ENCODE peak calls at places on chromosomes 13 and 19, in six cellular contexts. One of them, this sample, is unnamed.

GRCh38 chr13:42396501-42396900 is 124.5 kb downstream of the AKAP11 start:
- DNase-seq in GM19239: no peak
- DNase-seq in H54: no peak
- DNase-seq in heart left ventricle: no peak
- DNase-seq in HuH-7: no peak
- DNase-seq in WTC11: no peak
- DNase-seq in this sample: no peak

GRCh38 chr19:14058182-14059092 is 3.4 kb downstream of the PALM3 start:
- DNase-seq in GM19239: no peak
- DNase-seq in H54: no peak
- DNase-seq in heart left ventricle: no peak
- DNase-seq in HuH-7: no peak
- DNase-seq in WTC11: no peak
- DNase-seq in this sample: no peak

GRCh38 chr13:49690133-49690989 is 925 bp downstream of the EBPL start:
- DNase-seq in GM19239: peak
- DNase-seq in H54: peak
- DNase-seq in heart left ventricle: no peak
- DNase-seq in HuH-7: peak
- DNase-seq in WTC11: no peak
- DNase-seq in this sample: no peak

GRCh38 chr13:51435002-51435578 is 17.7 kb downstream of the INTS6 start:
- DNase-seq in GM19239: no peak
- DNase-seq in H54: no peak
- DNase-seq in heart left ventricle: no peak
- DNase-seq in HuH-7: no peak
- DNase-seq in WTC11: no peak
- DNase-seq in this sample: peak

GRCh38 chr13:99035715-99036114 is 57.9 kb upstream of the DOCK9 start:
- DNase-seq in GM19239: no peak
- DNase-seq in H54: no peak
- DNase-seq in heart left ventricle: no peak
- DNase-seq in HuH-7: no peak
- DNase-seq in WTC11: no peak
- DNase-seq in this sample: no peak

GRCh38 chr19:13277104-13277809 is 127.0 kb downstream of the IER2 start:
- DNase-seq in GM19239: peak
- DNase-seq in H54: peak
- DNase-seq in heart left ventricle: peak
- DNase-seq in HuH-7: peak
- DNase-seq in WTC11: peak
- DNase-seq in this sample: peak

GRCh38 chr13:110369400-110369799 is 62.3 kb downstream of the COL4A2 start:
- DNase-seq in GM19239: no peak
- DNase-seq in H54: no peak
- DNase-seq in heart left ventricle: no peak
- DNase-seq in HuH-7: no peak
- DNase-seq in WTC11: no peak
- DNase-seq in this sample: no peak

GRCh38 chr13:102680133-102680717 is 14.6 kb downstream of the METTL21C start:
- DNase-seq in GM19239: no peak
- DNase-seq in H54: no peak
- DNase-seq in heart left ventricle: no peak
- DNase-seq in HuH-7: no peak
- DNase-seq in WTC11: no peak
- DNase-seq in this sample: no peak

GRCh38 chr13:33349314-33349995 is 63.9 kb upstream of the STARD13 start:
- DNase-seq in GM19239: no peak
- DNase-seq in H54: no peak
- DNase-seq in heart left ventricle: peak
- DNase-seq in HuH-7: no peak
- DNase-seq in WTC11: peak
- DNase-seq in this sample: no peak

GRCh38 chr13:109211616-109212015 is 574.8 kb downstream of the IRS2 start:
- DNase-seq in GM19239: no peak
- DNase-seq in H54: peak
- DNase-seq in heart left ventricle: no peak
- DNase-seq in HuH-7: no peak
- DNase-seq in WTC11: no peak
- DNase-seq in this sample: no peak

GRCh38 chr19:5037936-5038335 is 69.0 kb downstream of the KDM4B start:
- DNase-seq in GM19239: no peak
- DNase-seq in H54: no peak
- DNase-seq in heart left ventricle: no peak
- DNase-seq in HuH-7: no peak
- DNase-seq in WTC11: no peak
- DNase-seq in this sample: no peak

GRCh38 chr13:97223711-97224461 is 1.8 kb downstream of the MBNL2 start:
- DNase-seq in GM19239: no peak
- DNase-seq in H54: peak
- DNase-seq in heart left ventricle: peak
- DNase-seq in HuH-7: no peak
- DNase-seq in WTC11: no peak
- DNase-seq in this sample: peak

GRCh38 chr19:21878646-21879045 is 42.7 kb upstream of the ZNF43 start:
- DNase-seq in GM19239: no peak
- DNase-seq in H54: no peak
- DNase-seq in heart left ventricle: no peak
- DNase-seq in HuH-7: no peak
- DNase-seq in WTC11: no peak
- DNase-seq in this sample: no peak

GRCh38 chr13:111296417-111296816 is 24.0 kb upstream of the TEX29 start:
- DNase-seq in GM19239: no peak
- DNase-seq in H54: no peak
- DNase-seq in heart left ventricle: no peak
- DNase-seq in HuH-7: no peak
- DNase-seq in WTC11: no peak
- DNase-seq in this sample: no peak

GRCh38 chr19:6608950-6609349 is 18.0 kb upstream of the CD70 start:
- DNase-seq in GM19239: no peak
- DNase-seq in H54: no peak
- DNase-seq in heart left ventricle: no peak
- DNase-seq in HuH-7: no peak
- DNase-seq in WTC11: no peak
- DNase-seq in this sample: no peak

GRCh38 chr13:112690242-112690943 is 555 bp downstream of the ATP11A start:
- DNase-seq in GM19239: peak
- DNase-seq in H54: peak
- DNase-seq in heart left ventricle: peak
- DNase-seq in HuH-7: no peak
- DNase-seq in WTC11: peak
- DNase-seq in this sample: no peak

GRCh38 chr19:18408053-18408476 is 10.6 kb upstream of the LRRC25 start:
- DNase-seq in GM19239: no peak
- DNase-seq in H54: no peak
- DNase-seq in heart left ventricle: peak
- DNase-seq in HuH-7: peak
- DNase-seq in WTC11: peak
- DNase-seq in this sample: no peak

GRCh38 chr19:33194884-33195710 is 967 bp downstream of the LRP3 start:
- DNase-seq in GM19239: no peak
- DNase-seq in H54: no peak
- DNase-seq in heart left ventricle: no peak
- DNase-seq in HuH-7: peak
- DNase-seq in WTC11: peak
- DNase-seq in this sample: no peak

GRCh38 chr13:63112799-63113395 is 1697.2 kb upstream of the PCDH20 start:
- DNase-seq in GM19239: no peak
- DNase-seq in H54: no peak
- DNase-seq in heart left ventricle: no peak
- DNase-seq in HuH-7: no peak
- DNase-seq in WTC11: no peak
- DNase-seq in this sample: no peak

GRCh38 chr19:4474504-4475136 is 2.5 kb downstream of the HDGFL2 start:
- DNase-seq in GM19239: peak
- DNase-seq in H54: peak
- DNase-seq in heart left ventricle: no peak
- DNase-seq in HuH-7: no peak
- DNase-seq in WTC11: peak
- DNase-seq in this sample: peak

GRCh38 chr19:13723206-13723605 is 41.1 kb upstream of the MRI1 start:
- DNase-seq in GM19239: no peak
- DNase-seq in H54: no peak
- DNase-seq in heart left ventricle: no peak
- DNase-seq in HuH-7: no peak
- DNase-seq in WTC11: no peak
- DNase-seq in this sample: no peak

GRCh38 chr13:41995946-41996345 is 35.0 kb upstream of the VWA8 start:
- DNase-seq in GM19239: no peak
- DNase-seq in H54: no peak
- DNase-seq in heart left ventricle: no peak
- DNase-seq in HuH-7: no peak
- DNase-seq in WTC11: no peak
- DNase-seq in this sample: peak

GRCh38 chr19:34990578-34991192 is 9.4 kb upstream of the GRAMD1A start:
- DNase-seq in GM19239: no peak
- DNase-seq in H54: no peak
- DNase-seq in heart left ventricle: no peak
- DNase-seq in HuH-7: no peak
- DNase-seq in WTC11: no peak
- DNase-seq in this sample: no peak

GRCh38 chr19:33673258-33673875 is 51.6 kb downstream of the CHST8 start:
- DNase-seq in GM19239: no peak
- DNase-seq in H54: no peak
- DNase-seq in heart left ventricle: no peak
- DNase-seq in HuH-7: no peak
- DNase-seq in WTC11: no peak
- DNase-seq in this sample: no peak

GRCh38 chr13:34257980-34258379 is 440.0 kb downstream of the RFC3 start:
- DNase-seq in GM19239: no peak
- DNase-seq in H54: no peak
- DNase-seq in heart left ventricle: no peak
- DNase-seq in HuH-7: no peak
- DNase-seq in WTC11: no peak
- DNase-seq in this sample: no peak

This sample was measured in stromal cell of bone marrow.